ENCODE peak calls at places on chromosomes 13 and 19, in eight cellular contexts. B is right atrium auricular region, P is type B pancreatic cell, T is uterus, F is left ventricle myocardium inferior, M is AG09309, U is WTC11, L is progenitor cell of endocrine pancreas. D is an unnamed sample.

GRCh38 chr19:39847525-39847924 is 1.3 kb upstream of the FBL start:
- DNase-seq in B (no peak), P (no peak), T (no peak), F (no peak), M (no peak), U (no peak), L (no peak), D (no peak)

GRCh38 chr19:47284324-47284899 is 9.7 kb downstream of the INAFM1 start:
- DNase-seq in B (no peak), P (no peak), T (no peak), F (no peak), M (no peak), U (no peak), L (peak; percentile 31), D (peak; percentile 69)

GRCh38 chr19:19179548-19180441 is 9.7 kb upstream of the MEF2B start:
- DNase-seq in B (no peak), P (no peak), T (no peak), F (no peak), M (no peak), U (no peak), L (no peak), D (no peak)

GRCh38 chr13:42997381-42997780 is 5.3 kb upstream of the EPSTI1 start:
- DNase-seq in B (no peak), P (no peak), T (no peak), F (no peak), M (no peak), U (no peak), L (no peak), D (no peak)

GRCh38 chr13:23319915-23320224 is 113.6 kb downstream of the SACS start:
- DNase-seq in B (no peak), P (no peak), T (no peak), F (no peak), M (no peak), U (no peak), L (no peak), D (no peak)

GRCh38 chr19:42315024-42315423 is 1.9 kb downstream of the TMEM145 start:
- DNase-seq in B (no peak), P (no peak), T (no peak), F (no peak), M (no peak), U (no peak), L (no peak), D (no peak)

GRCh38 chr13:113646921-113647340 is 11.1 kb downstream of the ATP4B start:
- DNase-seq in B (no peak), P (peak; percentile 55), T (peak; percentile 9), F (peak; percentile 15), M (no peak), U (peak; percentile 5), L (no peak), D (no peak)

GRCh38 chr19:45852941-45853340 is 10.0 kb downstream of the SYMPK start:
- DNase-seq in B (no peak), P (no peak), T (no peak), F (no peak), M (no peak), U (no peak), L (no peak), D (no peak)

GRCh38 chr19:35347171-35347929 is at the start of gene FFAR1:
- DNase-seq in B (no peak), P (peak; percentile 36), T (no peak), F (no peak), M (no peak), U (no peak), L (no peak), D (no peak)

GRCh38 chr19:17170538-17171297 is 44.4 kb upstream of the USE1 start:
- DNase-seq in B (no peak), P (no peak), T (no peak), F (no peak), M (no peak), U (no peak), L (no peak), D (no peak)

GRCh38 chr19:50378169-50378862 is 2.1 kb downstream of the NR1H2 start:
- DNase-seq in B (no peak), P (no peak), T (no peak), F (no peak), M (no peak), U (no peak), L (no peak), D (no peak)

GRCh38 chr19:12943437-12944044 is 2.1 kb upstream of the RAD23A start:
- DNase-seq in B (no peak), P (no peak), T (no peak), F (no peak), M (no peak), U (no peak), L (no peak), D (no peak)

GRCh38 chr13:72514141-72514540 is 213.3 kb downstream of the MZT1 start:
- DNase-seq in B (no peak), P (no peak), T (no peak), F (no peak), M (no peak), U (no peak), L (no peak), D (no peak)

GRCh38 chr13:41680900-41681299 is 223.6 kb downstream of the RGCC start:
- DNase-seq in B (no peak), P (no peak), T (no peak), F (no peak), M (no peak), U (peak; percentile 13), L (no peak), D (no peak)

DNA sequence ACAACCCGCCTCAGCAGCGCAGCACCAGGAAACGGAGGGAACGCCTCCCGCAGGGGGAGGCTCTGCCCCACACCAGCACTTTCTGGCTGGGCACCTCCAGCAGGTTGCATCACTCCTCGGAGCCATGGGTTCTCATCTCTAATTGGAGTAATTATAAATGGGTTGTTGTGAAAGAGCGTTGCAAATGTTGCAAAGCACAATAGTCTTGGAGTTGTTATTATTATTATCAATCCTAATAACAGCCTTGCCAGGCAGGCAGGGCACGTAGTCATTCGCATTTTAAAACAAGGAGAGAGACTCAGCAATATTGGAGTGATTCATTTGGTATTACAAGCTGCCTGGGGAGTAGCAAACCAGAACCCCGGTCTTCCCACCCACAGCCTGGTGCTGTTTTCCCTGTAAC is 108.6 kb upstream of the GJB6 start:
- DNase-seq in B (no peak), P (no peak), T (peak; percentile 32), F (no peak), M (peak; percentile 3), U (no peak), L (no peak), D (no peak)
- TF ChIP-seq CTCF in B (no peak), P (no peak), T (no peak), F (no peak), M (no peak), U (no peak), L (no peak), D (no peak)

GRCh38 chr19:43313711-43314495 is 39.6 kb upstream of the CD177 start:
- DNase-seq in B (no peak), P (no peak), T (no peak), F (no peak), M (no peak), U (no peak), L (no peak), D (no peak)

GRCh38 chr19:43318203-43318602 is 35.3 kb upstream of the CD177 start:
- DNase-seq in B (no peak), P (no peak), T (no peak), F (no peak), M (no peak), U (no peak), L (no peak), D (no peak)

GRCh38 chr19:43318796-43319314 is 34.6 kb upstream of the CD177 start:
- DNase-seq in B (no peak), P (no peak), T (no peak), F (no peak), M (peak; percentile 20), U (no peak), L (no peak), D (no peak)

GRCh38 chr19:43315851-43316250 is 37.6 kb upstream of the CD177 start:
- DNase-seq in B (no peak), P (no peak), T (no peak), F (no peak), M (no peak), U (peak; percentile 48), L (no peak), D (no peak)

DNA sequence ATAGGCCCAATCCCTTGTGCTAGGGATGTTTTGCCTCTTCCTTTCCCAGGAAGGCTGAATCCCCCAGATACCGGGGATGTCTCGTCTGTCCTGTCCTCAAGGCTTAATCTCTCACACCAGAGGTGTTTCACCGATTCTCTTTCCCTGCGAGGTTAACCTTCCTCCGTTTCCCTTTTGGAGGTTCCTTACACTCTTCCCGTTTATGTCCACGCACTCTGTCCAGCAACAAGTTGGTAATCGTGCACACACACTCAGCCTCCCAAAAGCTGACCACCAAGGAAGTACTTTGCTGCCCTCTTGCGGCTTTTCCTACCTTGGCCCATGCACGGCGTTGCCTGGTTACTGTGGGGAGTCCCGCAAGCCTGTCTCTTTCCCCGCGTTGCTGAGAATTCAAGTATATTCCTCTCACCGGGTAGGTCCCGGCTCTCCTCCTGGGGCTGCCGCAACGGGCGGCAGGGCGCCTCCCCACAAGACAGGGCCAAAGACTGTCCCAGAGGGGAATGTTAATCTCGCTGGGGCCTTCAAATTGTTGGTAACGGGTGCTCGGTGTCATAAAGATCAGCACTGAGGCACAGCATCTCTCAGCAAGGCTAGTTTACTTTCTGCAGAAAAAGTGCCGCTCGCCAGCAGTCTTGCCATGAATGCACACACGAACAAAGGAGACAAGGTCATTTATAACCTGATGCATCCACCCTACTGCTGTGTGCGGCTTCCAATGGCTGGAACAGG is 36.7 kb upstream of the CD177 start:
- DNase-seq in B (no peak), P (no peak), T (no peak), F (no peak), M (no peak), U (peak; percentile 81), L (no peak), D (no peak)
- TF ChIP-seq CTCF in B (no peak), P (peak; percentile 36), T (no peak), F (no peak), M (peak; percentile 80), U (peak; percentile 32), L (peak; percentile 6), D (no peak)

DNA sequence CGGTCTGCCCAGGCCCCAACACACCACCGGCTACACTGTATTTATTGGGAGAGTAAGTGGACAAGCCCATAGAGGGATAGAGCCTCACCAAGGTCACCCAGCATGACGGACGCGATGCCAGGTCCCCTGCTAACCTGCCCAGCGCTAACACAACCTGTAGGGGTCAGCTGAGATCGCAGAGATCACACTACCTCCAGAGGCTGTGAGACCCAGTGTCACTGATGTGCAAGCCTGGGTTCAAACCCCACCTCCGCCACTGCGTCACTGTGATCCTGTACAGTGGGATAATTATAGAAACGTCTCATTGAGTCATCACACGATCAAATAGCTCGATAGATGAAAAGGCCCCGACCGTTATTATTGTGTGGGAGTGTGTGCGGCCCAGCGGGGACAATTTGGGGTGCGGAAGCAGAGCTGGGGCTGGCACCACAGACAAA is 10.6 kb upstream of the TLE2 start:
- DNase-seq in B (no peak), P (no peak), T (no peak), F (no peak), M (no peak), U (no peak), L (no peak), D (no peak)
- TF ChIP-seq CTCF in B (no peak), P (no peak), T (no peak), F (no peak), M (no peak), U (no peak), L (peak; percentile 13), D (no peak)

DNA sequence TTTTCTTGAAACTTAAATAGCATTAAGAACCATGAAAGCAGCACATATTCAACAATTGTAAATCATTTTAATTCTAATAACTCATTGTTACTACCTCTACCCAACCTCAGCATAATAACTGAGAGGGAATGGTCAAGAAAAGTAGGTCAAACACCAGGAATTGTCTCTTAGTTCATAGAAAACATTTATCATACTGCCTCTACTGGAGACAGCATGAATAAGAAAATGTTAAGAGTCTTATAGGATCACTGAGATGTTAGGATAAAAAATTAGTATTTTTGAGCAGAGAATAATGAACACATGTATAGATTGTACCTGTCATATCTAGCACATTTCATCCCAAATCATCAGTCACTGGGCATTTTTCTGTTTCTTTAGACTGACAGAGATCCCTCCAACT is 515.3 kb downstream of the PCDH9 start:
- DNase-seq in B (no peak), P (no peak), T (no peak), F (no peak), M (no peak), U (no peak), L (no peak), D (no peak)
- TF ChIP-seq CTCF in B (no peak), P (peak; percentile 41), T (no peak), F (no peak), M (peak; percentile 9), U (no peak), L (peak; percentile 20), D (no peak)

D was measured in endothelial cell.